ENCODE peak calls at places on chromosomes 16 and 17, in five cellular contexts. K is right cardiac atrium, Z is HCT116, W is fibroblast of lung, S is tibial artery. U is an unnamed sample.

GRCh38 chr16:22132801-22133200 is 29.5 kb upstream of the SDR42E2 start:
- DNase-seq in K (no peak), Z (no peak), W (no peak), S (no peak), U (no peak)

GRCh38 chr17:50909765-50910661 is 43.9 kb upstream of the TOB1 start:
- DNase-seq in K (no peak), Z (no peak), W (no peak), S (no peak), U (no peak)

GRCh38 chr17:28384281-28385036 is 13.0 kb downstream of the SARM1 start:
- DNase-seq in K (peak; percentile 72), Z (no peak), W (no peak), S (peak; percentile 49), U (no peak)

GRCh38 chr16:16830973-16831372 is 452.0 kb downstream of the NPIPA7 start:
- DNase-seq in K (no peak), Z (no peak), W (no peak), S (no peak), U (no peak)

GRCh38 chr16:4689091-4689671 is 4.2 kb upstream of the NUDT16L1 start:
- DNase-seq in K (peak; percentile 50), Z (no peak), W (no peak), S (no peak), U (no peak)

GRCh38 chr17:50918933-50919296 is 52.8 kb upstream of the TOB1 start:
- DNase-seq in K (no peak), Z (no peak), W (peak; percentile 28), S (no peak), U (no peak)

GRCh38 chr17:19958023-19958422 is 19.6 kb downstream of the AKAP10 start:
- DNase-seq in K (no peak), Z (peak; percentile 32), W (peak; percentile 98), S (no peak), U (peak; percentile 85)

GRCh38 chr17:4057731-4058130 is 85.1 kb downstream of the ZZEF1 start:
- DNase-seq in K (no peak), Z (no peak), W (no peak), S (no peak), U (no peak)

GRCh38 chr16:17330019-17330570 is 140.7 kb downstream of the XYLT1 start:
- DNase-seq in K (no peak), Z (no peak), W (no peak), S (no peak), U (no peak)

GRCh38 chr17:57954421-57955182 is 610 bp downstream of the CUEDC1 start:
- DNase-seq in K (peak; percentile 95), Z (no peak), W (peak; percentile 42), S (peak; percentile 82), U (peak; percentile 84)

GRCh38 chr17:49969134-49969759 is at the start of gene DLX4:
- DNase-seq in K (no peak), Z (no peak), W (no peak), S (no peak), U (no peak)

GRCh38 chr17:72632026-72632684 is 460.3 kb downstream of the SLC39A11 start:
- DNase-seq in K (no peak), Z (no peak), W (no peak), S (no peak), U (no peak)

GRCh38 chr17:8698142-8699050 is 46.2 kb downstream of the CCDC42 start:
- DNase-seq in K (peak; percentile 92), Z (no peak), W (peak; percentile 84), S (peak; percentile 54), U (no peak)

GRCh38 chr17:62017496-62017895 is 47.6 kb downstream of the MED13 start:
- DNase-seq in K (no peak), Z (no peak), W (peak; percentile 67), S (no peak), U (no peak)

GRCh38 chr16:23506606-23506994 is 3.7 kb downstream of the GGA2 start:
- DNase-seq in K (no peak), Z (no peak), W (no peak), S (no peak), U (no peak)

GRCh38 chr16:11614587-11615175 is 28.0 kb upstream of the LITAF start:
- DNase-seq in K (no peak), Z (no peak), W (peak; percentile 23), S (no peak), U (no peak)

GRCh38 chr17:80820331-80820730 is 171.3 kb upstream of the CHMP6 start:
- DNase-seq in K (no peak), Z (no peak), W (no peak), S (no peak), U (no peak)

GRCh38 chr16:73753931-73754330 is 542.7 kb upstream of the PSMD7 start:
- DNase-seq in K (no peak), Z (no peak), W (no peak), S (no peak), U (no peak)

GRCh38 chr16:67241008-67241900 is 6.0 kb downstream of the FHOD1 start:
- DNase-seq in K (peak; percentile 89), Z (no peak), W (peak; percentile 86), S (peak; percentile 68), U (peak; percentile 59)

GRCh38 chr16:2869502-2870064 is 11.6 kb upstream of the PRSS22 start:
- DNase-seq in K (no peak), Z (no peak), W (no peak), S (no peak), U (no peak)

GRCh38 chr17:4944163-4944553 is 4.1 kb downstream of the RNF167 start:
- DNase-seq in K (peak; percentile 67), Z (no peak), W (no peak), S (no peak), U (no peak)

GRCh38 chr16:3266873-3267537 is 10.6 kb upstream of the MEFV start:
- DNase-seq in K (peak; percentile 21), Z (peak; percentile 29), W (peak; percentile 64), S (no peak), U (peak; percentile 73)

GRCh38 chr16:87877942-87878507 is 8.7 kb upstream of the SLC7A5 start:
- DNase-seq in K (no peak), Z (no peak), W (no peak), S (no peak), U (no peak)

GRCh38 chr16:69613283-69614154 is 47.8 kb downstream of the NFAT5 start:
- DNase-seq in K (no peak), Z (no peak), W (peak; percentile 33), S (no peak), U (no peak)

GRCh38 chr16:14283786-14284185 is 212.7 kb downstream of the MRTFB start:
- DNase-seq in K (no peak), Z (no peak), W (no peak), S (no peak), U (no peak)

GRCh38 chr16:70634861-70635260 is 11.5 kb upstream of the IL34 start:
- DNase-seq in K (no peak), Z (no peak), W (peak; percentile 79), S (no peak), U (no peak)

GRCh38 chr16:825298-826061 is 24.9 kb upstream of the GNG13 start:
- DNase-seq in K (peak; percentile 76), Z (no peak), W (no peak), S (no peak), U (peak; percentile 64)
- H3K4me3 ChIP-seq in K (no peak overlapping the region), Z (no peak overlapping the region), W (no peak overlapping the region), S (peak overlapping the region; percentile 14), U (peak overlapping the region; percentile 43)

DNA sequence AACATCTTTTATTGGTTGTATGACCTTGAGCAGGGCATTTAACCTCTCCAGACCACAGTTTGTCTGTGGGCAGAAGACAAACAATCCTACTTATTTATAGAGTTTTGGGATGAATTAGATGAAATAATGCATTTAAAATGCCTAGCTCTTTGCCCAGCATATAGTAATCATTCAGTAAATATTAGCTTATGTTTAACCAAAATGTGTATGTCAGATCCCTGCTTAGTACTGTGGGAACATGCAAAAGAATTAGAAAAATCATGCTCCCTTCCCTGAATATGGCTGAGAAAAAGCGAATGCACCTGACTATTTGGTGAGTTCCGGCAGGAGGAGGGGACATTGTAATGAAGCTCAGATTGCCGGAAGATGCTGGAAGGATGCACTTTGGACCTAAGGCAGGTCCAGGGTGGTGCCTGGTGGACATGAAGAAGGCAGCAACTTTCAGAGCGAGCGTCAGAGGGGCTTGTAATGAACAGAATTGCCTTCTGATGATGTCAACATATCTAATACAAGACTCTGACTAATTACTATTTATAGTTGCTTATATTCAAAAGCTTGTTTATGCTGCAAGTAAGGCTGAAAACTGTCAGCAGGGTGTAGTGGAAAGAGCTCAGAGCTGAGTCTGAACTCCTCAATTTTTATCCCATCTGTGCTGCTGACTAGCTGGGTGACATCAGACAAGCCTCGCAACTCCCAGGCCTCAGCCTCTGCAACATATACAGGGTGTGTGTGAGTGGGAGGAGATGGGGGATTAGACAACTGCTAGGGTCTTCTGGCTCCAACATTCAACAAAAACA is 221.2 kb downstream of the PRKCA start:
- DNase-seq in K (no peak), Z (no peak), W (peak; percentile 69), S (no peak), U (no peak)
- H3K4me1 ChIP-seq in K (peaks cover 3% of the 10 kb centered on the region), Z (peaks cover 16% of the 10 kb centered on the region), W (peaks cover 16% of the 10 kb centered on the region), S (peaks cover 22% of the 10 kb centered on the region), U (peaks cover 21% of the 10 kb centered on the region)

GRCh38 chr17:32345953-32346600 is 3.9 kb upstream of the ZNF207 start:
- DNase-seq in K (no peak), Z (no peak), W (no peak), S (no peak), U (no peak)

GRCh38 chr17:32348483-32348800 is 1.5 kb upstream of the ZNF207 start:
- DNase-seq in K (no peak), Z (no peak), W (no peak), S (no peak), U (no peak)

GRCh38 chr17:32341857-32342602 is at the start of gene C17orf75:
- DNase-seq in K (peak; percentile 90), Z (peak; percentile 63), W (peak; percentile 71), S (peak; percentile 59), U (peak; percentile 89)

GRCh38 chr17:32341141-32341856 is 674 bp downstream of the C17orf75 start:
- DNase-seq in K (no peak), Z (no peak), W (peak; percentile 29), S (no peak), U (no peak)

GRCh38 chr17:32342603-32343325 is 791 bp upstream of the C17orf75 start:
- DNase-seq in K (no peak), Z (no peak), W (no peak), S (no peak), U (no peak)
- H3K4me3 ChIP-seq in K (peak overlapping the region; percentile 72), Z (no peak overlapping the region), W (peak overlapping the region; percentile 76), S (peak overlapping the region; percentile 66), U (peak overlapping the region; percentile 64)

DNA sequence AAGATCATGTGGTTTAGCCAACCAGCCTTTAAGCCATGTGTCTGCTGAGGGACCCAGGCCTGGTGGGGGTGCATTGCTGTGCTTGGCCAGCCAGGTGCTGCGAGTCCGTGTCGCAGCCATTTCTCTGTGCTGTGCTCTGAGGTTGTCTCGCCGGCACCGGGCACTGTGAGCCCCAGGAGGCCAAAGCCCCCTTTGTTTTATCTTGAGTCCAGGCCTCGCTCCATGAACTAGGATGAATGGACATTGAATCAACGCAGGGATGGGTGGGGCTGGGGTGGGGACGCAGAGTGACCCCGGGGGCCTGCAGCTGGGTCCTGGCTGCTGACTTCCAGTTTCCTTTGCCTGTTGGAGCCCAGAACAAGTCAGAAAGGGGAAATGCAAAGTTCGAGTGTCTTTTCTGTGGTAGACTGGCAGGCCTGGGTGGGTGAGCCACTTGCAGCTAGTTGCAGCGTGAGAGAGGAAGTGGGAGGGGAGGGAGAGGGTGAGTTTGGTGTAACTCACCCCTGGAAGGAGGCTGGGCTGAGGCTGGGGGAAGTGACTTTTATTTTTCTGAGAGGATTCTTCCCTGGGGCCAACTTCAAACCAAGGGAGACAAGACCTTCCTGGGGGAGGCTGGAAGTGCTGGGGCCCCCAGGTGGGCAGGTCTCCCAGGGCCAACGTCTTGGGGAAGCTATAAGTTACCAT is 324.7 kb downstream of the SEC14L1 start:
- DNase-seq in K (peak; percentile 82), Z (no peak), W (peak; percentile 80), S (peak; percentile 72), U (no peak)
- H3K4me1 ChIP-seq in K (peaks cover 11% of the 10 kb centered on the region), Z (peaks cover 20% of the 10 kb centered on the region), W (peaks cover 19% of the 10 kb centered on the region), S (peaks cover 31% of the 10 kb centered on the region), U (peaks cover 9% of the 10 kb centered on the region)

U was measured in SJCRH30.